ENCODE peak calls at places on chromosomes 4 and X, in five cellular contexts. A is GM12878, D is K562, H is HepG2, M is H1. T is an unnamed sample.

GRCh38 chrX:155216940-155217450 is 735 bp downstream of the VBP1 start:
- DNase-seq in A (peak), H (no peak), M (no peak), D (peak), T (no peak)

GRCh38 chrX:29040160-29040559 is 452.9 kb downstream of the IL1RAPL1 start:
- DNase-seq in H (no peak), M (no peak), D (no peak), A (no peak), T (no peak)

GRCh38 chrX:4764888-4765287 is 1051.4 kb upstream of the PRKX start:
- DNase-seq in H (no peak), D (no peak), M (no peak), A (no peak), T (peak)

GRCh38 chr4:168716411-168717129 is 219.7 kb downstream of the PALLD start:
- DNase-seq in M (no peak), H (no peak), A (no peak), D (no peak), T (no peak)

GRCh38 chr4:2787230-2788100 is 5.4 kb upstream of the SH3BP2 start:
- DNase-seq in A (peak), D (no peak), M (no peak), H (no peak), T (no peak)

GRCh38 chr4:17273047-17273446 is 238.8 kb downstream of the QDPR start:
- DNase-seq in H (no peak), A (no peak), D (no peak), M (no peak), T (no peak)

GRCh38 chr4:3439391-3439790 is 2.4 kb upstream of the HGFAC start:
- DNase-seq in M (no peak), H (no peak), D (no peak), A (no peak), T (no peak)

GRCh38 chr4:8940792-8941491 is 69.3 kb upstream of the HMX1 start:
- DNase-seq in H (peak), M (no peak), A (no peak), D (peak), T (peak)

GRCh38 chrX:47169273-47169672 is 24.3 kb downstream of the RBM10 start:
- DNase-seq in H (no peak), A (no peak), D (no peak), M (no peak), T (no peak)

GRCh38 chr4:78634011-78634664 is 82.6 kb downstream of the ANXA3 start:
- DNase-seq in M (no peak), D (no peak), H (no peak), A (no peak), T (no peak)

GRCh38 chr4:88017516-88018302 is 10.3 kb downstream of the PKD2 start:
- DNase-seq in A (no peak), M (no peak), D (no peak), H (no peak), T (peak)

GRCh38 chr4:11475871-11476270 is 47.2 kb upstream of the HS3ST1 start:
- DNase-seq in D (no peak), A (no peak), H (no peak), M (no peak), T (no peak)

GRCh38 chrX:130086414-130087207 is 23.7 kb downstream of the ELF4 start:
- DNase-seq in D (no peak), M (no peak), A (no peak), H (no peak), T (no peak)

GRCh38 chr4:103996059-103996458 is 276.3 kb upstream of the TACR3 start:
- DNase-seq in M (no peak), D (no peak), H (no peak), A (no peak), T (no peak)

GRCh38 chr4:134200811-134201215 is 776 bp downstream of the PABPC4L start:
- DNase-seq in A (no peak), D (peak), H (no peak), M (no peak), T (no peak)

GRCh38 chr4:133550436-133550835 is 401.3 kb downstream of the PCDH10 start:
- DNase-seq in M (no peak), A (no peak), H (no peak), D (no peak), T (no peak)

GRCh38 chrX:2627272-2627867 is 63.7 kb upstream of the CD99 start:
- DNase-seq in M (peak), A (no peak), D (peak), H (peak), T (peak)

GRCh38 chr4:142475663-142476062 is 370.4 kb downstream of the INPP4B start:
- DNase-seq in D (no peak), H (no peak), A (no peak), M (no peak), T (peak)

GRCh38 chr4:993111-994029 is at the start of gene SLC26A1:
- DNase-seq in M (no peak), D (peak), A (no peak), H (peak), T (no peak)

GRCh38 chrX:39720945-39721344 is 376.8 kb downstream of the BCOR start:
- DNase-seq in A (no peak), D (no peak), M (no peak), H (no peak), T (no peak)

GRCh38 chrX:30713061-30713525 is 59.9 kb downstream of the GK start:
- DNase-seq in D (peak), M (peak), H (peak), A (peak), T (peak)

GRCh38 chrX:148599404-148599803 is 99.0 kb downstream of the AFF2 start:
- DNase-seq in M (no peak), D (peak), H (no peak), A (no peak), T (no peak)

GRCh38 chrX:148600131-148600530 is 99.7 kb downstream of the AFF2 start:
- DNase-seq in D (no peak), H (no peak), M (no peak), A (no peak), T (no peak)

GRCh38 chrX:148600581-148600980 is 100.2 kb downstream of the AFF2 start:
- DNase-seq in A (no peak), M (no peak), H (no peak), D (no peak), T (no peak)

GRCh38 chrX:148601034-148601433 is 100.6 kb downstream of the AFF2 start:
- DNase-seq in H (no peak), A (no peak), D (no peak), M (no peak), T (no peak)
- TF ChIP-seq HDAC2 in H (no peak), A (no peak), D (no peak), M (no peak), T (no peak)

DNA sequence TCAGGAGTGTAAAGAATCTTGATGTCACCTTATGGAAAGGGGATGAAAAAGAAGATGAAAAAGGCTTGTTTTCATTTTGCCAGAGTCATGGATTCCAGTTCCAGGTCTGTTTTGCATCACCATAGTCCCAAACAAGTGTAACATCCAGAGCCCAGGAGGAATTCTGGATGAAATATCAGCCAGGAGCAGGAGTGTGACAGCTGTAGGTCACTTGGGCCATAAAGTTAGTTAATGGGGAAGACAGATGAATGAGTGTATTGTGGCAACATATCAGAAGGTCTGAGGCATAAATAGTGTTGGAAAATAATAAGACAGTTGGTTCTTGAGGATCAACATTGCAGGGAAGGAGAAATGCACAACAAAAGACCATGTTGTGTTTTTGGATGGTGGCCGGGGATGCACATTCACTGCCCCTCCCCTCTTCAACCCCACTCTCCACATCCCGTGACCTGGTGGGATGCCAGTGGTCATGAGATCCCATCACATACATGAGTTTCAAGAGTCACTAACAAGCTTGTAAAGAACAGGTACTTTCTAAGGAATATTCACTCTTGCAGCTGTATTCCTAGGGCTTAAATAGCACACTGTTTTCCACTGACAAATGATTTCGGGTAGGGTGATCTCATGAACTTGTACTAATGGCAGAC is 83.1 kb upstream of the IGFBP7 start:
- DNase-seq in H (no peak), A (no peak), M (no peak), D (no peak), T (no peak)
- TF ChIP-seq HDAC2 in H (no peak), A (no peak), M (no peak), D (no peak), T (no peak)

DNA sequence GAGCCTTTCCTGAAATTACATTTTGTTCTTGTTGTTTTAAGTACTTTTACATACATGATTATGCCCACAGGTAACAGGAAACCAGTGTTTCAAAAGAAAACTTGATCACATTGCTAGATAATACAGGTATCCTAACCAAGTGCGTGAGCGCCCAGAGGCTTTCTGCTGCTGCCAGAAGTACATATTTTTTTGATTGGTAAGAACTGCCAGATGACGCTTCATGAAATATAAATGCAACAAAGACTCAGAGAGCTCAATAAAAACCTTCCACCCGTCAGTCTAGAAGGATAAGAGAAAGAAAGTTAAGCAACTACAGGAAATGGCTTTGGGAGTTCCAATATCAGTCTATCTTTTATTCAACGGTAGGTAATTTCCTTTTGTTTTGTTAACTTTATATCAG is at the start of gene EPGN:
- DNase-seq in A (no peak), D (no peak), H (no peak), M (no peak), T (no peak)
- TF ChIP-seq HDAC2 in A (no peak), D (no peak), H (no peak), M (no peak), T (no peak)

GRCh38 chr4:95552942-95553550 is 4.3 kb upstream of the UNC5C start:
- DNase-seq in A (no peak), D (no peak), M (no peak), H (no peak), T (no peak)

GRCh38 chr4:95549246-95550138 is 719 bp upstream of the UNC5C start:
- DNase-seq in A (peak), M (peak), H (no peak), D (no peak), T (peak)

GRCh38 chr4:95551653-95552052 is 2.9 kb upstream of the UNC5C start:
- DNase-seq in H (no peak), D (no peak), M (no peak), A (no peak), T (no peak)

GRCh38 chr4:95548738-95549245 is at the start of gene UNC5C:
- DNase-seq in M (peak), A (no peak), H (no peak), D (no peak), T (no peak)

GRCh38 chr4:95550566-95550965 is 1.8 kb upstream of the UNC5C start:
- DNase-seq in D (no peak), M (no peak), H (no peak), A (no peak), T (no peak)
- TF ChIP-seq HDAC2 in D (no peak), M (no peak), H (no peak), A (no peak), T (no peak)

DNA sequence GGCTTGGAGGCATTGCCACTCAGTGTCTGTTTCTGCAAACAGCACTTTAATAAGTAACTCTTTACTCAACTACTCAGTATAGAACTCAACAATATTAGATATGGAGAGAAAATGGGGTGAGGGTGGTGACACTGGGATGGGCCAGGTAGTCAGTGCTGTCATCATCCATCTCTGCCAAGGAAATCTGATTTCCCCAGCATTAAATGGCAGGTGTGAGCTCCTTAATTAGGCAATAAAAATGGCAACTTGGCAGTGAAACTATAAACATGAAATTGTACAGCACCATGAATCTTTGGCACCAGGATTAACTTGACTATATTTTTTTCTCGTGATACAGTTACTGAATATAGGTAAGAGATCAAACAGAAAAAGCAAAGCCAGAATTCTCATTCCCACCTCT is 146.2 kb downstream of the GLRA2 start:
- DNase-seq in D (no peak), M (no peak), H (no peak), A (no peak), T (no peak)
- TF ChIP-seq HDAC2 in D (no peak), M (no peak), H (no peak), A (no peak), T (no peak)

T was measured in A549.